ENCODE peak calls at places on chromosome 9, in seven cellular contexts. C, Z, D, X, I, M and E are unnamed samples.

GRCh38 chr9:35771943-35772342 is 17.9 kb upstream of the MSMP start:
- DNase-seq in C (no peak), Z (no peak), D (no peak), X (no peak), I (no peak), M (no peak), E (no peak)

GRCh38 chr9:87554177-87554940 is 56.7 kb downstream of the DAPK1 start:
- DNase-seq in C (no peak), Z (no peak), D (no peak), X (no peak), I (no peak), M (no peak), E (no peak)

GRCh38 chr9:76369583-76369982 is 24.6 kb downstream of the RFK start:
- DNase-seq in C (no peak), Z (no peak), D (no peak), X (no peak), I (peak; percentile 18), M (no peak), E (peak; percentile 20)

GRCh38 chr9:79221084-79221483 is 350.7 kb upstream of the TLE4 start:
- DNase-seq in C (peak; percentile 81), Z (peak; percentile 81), D (no peak), X (peak; percentile 80), I (peak; percentile 75), M (peak; percentile 90), E (no peak)

GRCh38 chr9:131426545-131426944 is 32.7 kb downstream of the PRRC2B start:
- DNase-seq in C (no peak), Z (no peak), D (no peak), X (no peak), I (no peak), M (no peak), E (no peak)

GRCh38 chr9:120733190-120733589 is 18.9 kb upstream of the MEGF9 start:
- DNase-seq in C (peak; percentile 73), Z (no peak), D (peak; percentile 66), X (no peak), I (peak; percentile 57), M (peak; percentile 29), E (no peak)

GRCh38 chr9:24899463-24899862 is 353.8 kb upstream of the IZUMO3 start:
- DNase-seq in C (no peak), Z (no peak), D (no peak), X (no peak), I (no peak), M (no peak), E (no peak)

GRCh38 chr9:109145062-109145461 is 22.0 kb downstream of the FRRS1L start:
- DNase-seq in C (no peak), Z (no peak), D (no peak), X (no peak), I (no peak), M (no peak), E (no peak)

GRCh38 chr9:77997611-77998349 is 33.8 kb downstream of the GNAQ start:
- DNase-seq in C (no peak), Z (no peak), D (no peak), X (no peak), I (no peak), M (no peak), E (no peak)

GRCh38 chr9:137280478-137281344 is 3.2 kb downstream of the TOR4A start:
- DNase-seq in C (no peak), Z (no peak), D (no peak), X (no peak), I (no peak), M (peak; percentile 58), E (no peak)

GRCh38 chr9:94909965-94910730 is 183.6 kb downstream of the AOPEP start:
- DNase-seq in C (no peak), Z (no peak), D (no peak), X (no peak), I (no peak), M (no peak), E (no peak)

GRCh38 chr9:22413884-22414283 is 32.7 kb upstream of the DMRTA1 start:
- DNase-seq in C (peak; percentile 37), Z (no peak), D (no peak), X (no peak), I (peak; percentile 51), M (no peak), E (no peak)

GRCh38 chr9:110911659-110912473 is 126.4 kb downstream of the LPAR1 start:
- DNase-seq in C (peak; percentile 46), Z (peak; percentile 91), D (no peak), X (no peak), I (peak; percentile 84), M (no peak), E (no peak)

GRCh38 chr9:31799953-31800609 is 584.4 kb upstream of the ACO1 start:
- DNase-seq in C (peak; percentile 16), Z (peak; percentile 48), D (no peak), X (no peak), I (peak; percentile 2), M (no peak), E (peak; percentile 3)

GRCh38 chr9:37574241-37574721 is 1.9 kb downstream of the FBXO10 start:
- DNase-seq in C (peak; percentile 50), Z (no peak), D (no peak), X (no peak), I (peak; percentile 57), M (no peak), E (no peak)

GRCh38 chr9:15142903-15143534 is 164.0 kb downstream of the TTC39B start:
- DNase-seq in C (no peak), Z (peak; percentile 33), D (peak; percentile 72), X (no peak), I (peak; percentile 74), M (peak; percentile 76), E (peak; percentile 76)

GRCh38 chr9:80906728-80907127 is 782.6 kb downstream of the TLE1 start:
- DNase-seq in C (no peak), Z (no peak), D (no peak), X (no peak), I (no peak), M (no peak), E (no peak)

GRCh38 chr9:125203259-125203658 is 2.9 kb downstream of the RABEPK start:
- DNase-seq in C (no peak), Z (no peak), D (no peak), X (no peak), I (peak; percentile 32), M (no peak), E (no peak)

GRCh38 chr9:114893622-114894021 is 36.8 kb downstream of the TNFSF8 start:
- DNase-seq in C (no peak), Z (no peak), D (no peak), X (no peak), I (peak; percentile 32), M (no peak), E (no peak)

GRCh38 chr9:83707518-83707767 is 315 bp downstream of the UBQLN1 start:
- DNase-seq in C (peak; percentile 65), Z (peak; percentile 53), D (no peak), X (peak; percentile 28), I (no peak), M (peak; percentile 88), E (no peak)

GRCh38 chr9:129888085-129888808 is 53.0 kb downstream of the USP20 start:
- DNase-seq in C (no peak), Z (no peak), D (no peak), X (no peak), I (no peak), M (no peak), E (no peak)

GRCh38 chr9:134964686-134965085 is 47.0 kb upstream of the FCN1 start:
- DNase-seq in C (no peak), Z (no peak), D (no peak), X (no peak), I (no peak), M (no peak), E (no peak)

GRCh38 chr9:133971121-133971951 is 20.8 kb downstream of the VAV2 start:
- DNase-seq in C (no peak), Z (no peak), D (no peak), X (no peak), I (no peak), M (no peak), E (no peak)

GRCh38 chr9:110101531-110102161 is 106.3 kb downstream of the C9orf152 start:
- DNase-seq in C (no peak), Z (no peak), D (no peak), X (no peak), I (peak; percentile 45), M (no peak), E (no peak)